ENCODE peak calls at places on chromosomes 16 and 17, in six cellular contexts. H is AG04450; L is stimulated activated CD4-positive, alpha-beta T cell treated with anti-CD3 and anti-CD28 coated beads, Interleukin-1b, Interleukin-23, amount 100 ng/mL, for 1 hour; R is GOT3; F is HEK293T; W is stromal cell of bone marrow. Q is an unnamed sample.

GRCh38 chr17:58283674-58284612 is 3.2 kb upstream of the MPO start:
- DNase-seq in L (no peak), F (peak; percentile 3), R (no peak), W (no peak), H (no peak), Q (no peak)

GRCh38 chr16:68499011-68499410 is 40.1 kb upstream of the ZFP90 start:
- DNase-seq in H (no peak), L (no peak), R (no peak), F (no peak), W (no peak), Q (no peak)

GRCh38 chr17:43591750-43592562 is 45.8 kb upstream of the ETV4 start:
- DNase-seq in H (peak; percentile 59), F (no peak), R (peak; percentile 31), W (peak; percentile 79), L (no peak), Q (no peak)

GRCh38 chr16:17252064-17252463 is 218.7 kb downstream of the XYLT1 start:
- DNase-seq in L (no peak), W (no peak), H (no peak), F (no peak), R (no peak), Q (no peak)

GRCh38 chr17:61483778-61484116 is 31.5 kb downstream of the TBX4 start:
- DNase-seq in F (no peak), L (no peak), W (no peak), R (no peak), H (no peak), Q (no peak)

GRCh38 chr16:23254338-23254737 is 47.8 kb upstream of the SCNN1B start:
- DNase-seq in W (peak; percentile 26), R (no peak), F (no peak), L (no peak), H (no peak), Q (no peak)

GRCh38 chr16:4093495-4094137 is 22.6 kb downstream of the ADCY9 start:
- DNase-seq in F (no peak), L (no peak), W (no peak), H (no peak), R (no peak), Q (no peak)

GRCh38 chr17:67615011-67615561 is 102.7 kb upstream of the NOL11 start:
- DNase-seq in R (no peak), L (no peak), F (no peak), W (no peak), H (no peak), Q (no peak)

GRCh38 chr16:59593256-59593655 is 859.1 kb upstream of the GOT2 start:
- DNase-seq in L (no peak), F (no peak), H (peak; percentile 36), R (no peak), W (peak; percentile 94), Q (no peak)

GRCh38 chr17:42122371-42123303 is at the start of gene HSPB9:
- DNase-seq in W (no peak), R (no peak), F (no peak), L (no peak), H (no peak), Q (no peak)

GRCh38 chr17:41393294-41393693 is 4.1 kb downstream of the KRT31 start:
- DNase-seq in R (no peak), L (no peak), F (no peak), W (no peak), H (no peak), Q (no peak)

GRCh38 chr17:55702150-55702549 is 20.5 kb downstream of the TMEM100 start:
- DNase-seq in F (no peak), W (no peak), H (no peak), L (no peak), R (no peak), Q (no peak)

GRCh38 chr16:88005148-88005547 is 53.9 kb downstream of the BANP start:
- DNase-seq in H (no peak), W (no peak), F (no peak), L (no peak), R (no peak), Q (no peak)